ENCODE peak calls at places on chromosomes 1 and 21, in seven cellular contexts. R is DMS153; A is activated naive CD8-positive, alpha-beta T cell treated with anti-CD3 and anti-CD28 coated beads for 36 hours; J is right lobe of liver; X is nephron progenitor cell; C is SK-N-DZ; S is ELR. L is an unnamed sample.

GRCh38 chr1:5670590-5671350 is 321.5 kb downstream of the NPHP4 start:
- DNase-seq in R (no peak), A (no peak), J (no peak), X (no peak), C (no peak), S (no peak), L (no peak)

GRCh38 chr1:54410359-54410758 is 4.2 kb upstream of the SSBP3 start:
- DNase-seq in R (no peak), A (no peak), J (no peak), X (no peak), C (no peak), S (no peak), L (no peak)

GRCh38 chr1:89001510-89001909 is 9.1 kb upstream of the KYAT3 start:
- DNase-seq in R (no peak), A (no peak), J (no peak), X (no peak), C (no peak), S (peak; percentile 54), L (no peak)

GRCh38 chr1:153790282-153790995 is 15.2 kb downstream of the SLC27A3 start:
- DNase-seq in R (peak; percentile 76), A (no peak), J (peak; percentile 45), X (no peak), C (peak; percentile 86), S (peak; percentile 46), L (no peak)

GRCh38 chr1:9849691-9850441 is 26.1 kb upstream of the CLSTN1 start:
- DNase-seq in R (no peak), A (no peak), J (no peak), X (no peak), C (no peak), S (no peak), L (no peak)

GRCh38 chr1:17837631-17838030 is 82.5 kb downstream of the ACTL8 start:
- DNase-seq in R (no peak), A (no peak), J (no peak), X (no peak), C (no peak), S (no peak), L (no peak)

GRCh38 chr1:54888080-54888733 is 1.2 kb upstream of the DHCR24 start:
- DNase-seq in R (no peak), A (no peak), J (no peak), X (no peak), C (no peak), S (no peak), L (no peak)

GRCh38 chr1:3275471-3276340 is 178.8 kb upstream of the ARHGEF16 start:
- DNase-seq in R (no peak), A (no peak), J (no peak), X (no peak), C (no peak), S (no peak), L (no peak)

GRCh38 chr1:147391114-147391513 is 148.6 kb downstream of the CHD1L start:
- DNase-seq in R (no peak), A (no peak), J (no peak), X (no peak), C (no peak), S (no peak), L (no peak)

GRCh38 chr1:89659322-89660061 is 26.6 kb downstream of the LRRC8C start:
- DNase-seq in R (no peak), A (no peak), J (no peak), X (no peak), C (no peak), S (no peak), L (no peak)

GRCh38 chr1:154547333-154547732 is 11.1 kb downstream of the UBE2Q1 start:
- DNase-seq in R (no peak), A (no peak), J (no peak), X (no peak), C (no peak), S (no peak), L (no peak)

GRCh38 chr1:245288796-245289195 is 134.0 kb downstream of the KIF26B start:
- DNase-seq in R (no peak), A (no peak), J (no peak), X (no peak), C (no peak), S (no peak), L (no peak)

GRCh38 chr21:28393279-28393678 is 599.4 kb downstream of the LTN1 start:
- DNase-seq in R (peak; percentile 70), A (no peak), J (no peak), X (no peak), C (no peak), S (no peak), L (no peak)

GRCh38 chr1:225691377-225691776 is 38.5 kb upstream of the ENAH start:
- DNase-seq in R (peak; percentile 92), A (no peak), J (peak; percentile 37), X (no peak), C (no peak), S (no peak), L (no peak)

GRCh38 chr1:108119500-108119899 is 80.6 kb downstream of the SLC25A24 start:
- DNase-seq in R (no peak), A (no peak), J (no peak), X (no peak), C (no peak), S (no peak), L (no peak)

GRCh38 chr1:150006881-150007401 is 3.6 kb downstream of the OTUD7B start:
- DNase-seq in R (no peak), A (no peak), J (no peak), X (no peak), C (no peak), S (peak; percentile 70), L (no peak)

GRCh38 chr1:153465728-153466625 is 5.5 kb upstream of the S100A7 start:
- DNase-seq in R (no peak), A (peak; percentile 65), J (peak; percentile 47), X (peak; percentile 77), C (no peak), S (peak; percentile 57), L (peak; percentile 69)

GRCh38 chr1:235910357-235911299 is 43.9 kb upstream of the LYST start:
- DNase-seq in R (no peak), A (peak; percentile 52), J (peak; percentile 25), X (peak; percentile 30), C (peak; percentile 39), S (peak; percentile 99), L (no peak)

GRCh38 chr1:61782771-61783170 is 40.5 kb downstream of the PATJ start:
- DNase-seq in R (no peak), A (peak; percentile 63), J (no peak), X (no peak), C (no peak), S (no peak), L (peak; percentile 86)

GRCh38 chr1:90358448-90358847 is 358.7 kb downstream of the BARHL2 start:
- DNase-seq in R (no peak), A (no peak), J (no peak), X (no peak), C (no peak), S (no peak), L (no peak)

GRCh38 chr1:243849089-243850012 is 692 bp downstream of the AKT3 start:
- DNase-seq in R (peak; percentile 49), A (peak; percentile 62), J (peak; percentile 41), X (peak; percentile 65), C (peak; percentile 83), S (peak; percentile 75), L (peak; percentile 49)

GRCh38 chr1:92326681-92327080 is 27.8 kb downstream of the RPAP2 start:
- DNase-seq in R (no peak), A (no peak), J (no peak), X (no peak), C (no peak), S (no peak), L (no peak)

L was measured in activated CD8-positive, alpha-beta T cell treated with anti-CD3 and anti-CD28 coated beads, Interleukin-2, amount 10 ng/mL, durations not matched to agents 7 days and 5 days.